ENCODE peak calls at places on chromosomes 3 and 15, in seven cellular contexts. J, F, N, E, B, H and L are unnamed samples.

GRCh38 chr3:101972430-101973162 is 123.3 kb downstream of the NFKBIZ start:
- DNase-seq in J (no peak), F (no peak), N (no peak), E (no peak), B (no peak), H (no peak), L (no peak)

GRCh38 chr15:82812994-82813393 is 3.6 kb downstream of the WHAMM start:
- DNase-seq in J (no peak), F (no peak), N (no peak), E (no peak), B (no peak), H (no peak), L (no peak)

GRCh38 chr3:138786788-138787276 is 47.9 kb downstream of the PIK3CB start:
- DNase-seq in J (no peak), F (peak; percentile 55), N (peak; percentile 20), E (no peak), B (peak; percentile 50), H (peak; percentile 60), L (no peak)

GRCh38 chr15:59691194-59691805 is 2.2 kb upstream of the BNIP2 start:
- DNase-seq in J (no peak), F (peak; percentile 59), N (peak; percentile 70), E (no peak), B (peak; percentile 58), H (peak; percentile 14), L (peak; percentile 25)

GRCh38 chr15:47566610-47567009 is 150.7 kb upstream of the SEMA6D start:
- DNase-seq in J (no peak), F (no peak), N (no peak), E (no peak), B (no peak), H (no peak), L (no peak)

GRCh38 chr3:44061961-44062360 is 179.7 kb upstream of the TOPAZ1 start:
- DNase-seq in J (no peak), F (no peak), N (no peak), E (no peak), B (no peak), H (no peak), L (no peak)

GRCh38 chr3:155391583-155391982 is 98.1 kb upstream of the STRIT1 start:
- DNase-seq in J (no peak), F (peak; percentile 3), N (peak; percentile 20), E (no peak), B (peak; percentile 12), H (peak; percentile 87), L (no peak)

GRCh38 chr3:126129408-126129891 is 45.5 kb upstream of the SLC41A3 start:
- DNase-seq in J (peak; percentile 82), F (no peak), N (no peak), E (no peak), B (peak; percentile 9), H (no peak), L (peak; percentile 19)

GRCh38 chr3:187336322-187336721 is 31.9 kb upstream of the RTP4 start:
- DNase-seq in J (no peak), F (no peak), N (no peak), E (no peak), B (no peak), H (no peak), L (no peak)

GRCh38 chr15:29885183-29885582 is 62.9 kb upstream of the TJP1 start:
- DNase-seq in J (no peak), F (no peak), N (no peak), E (no peak), B (no peak), H (no peak), L (no peak)

GRCh38 chr15:79942656-79943481 is 28.1 kb downstream of the BCL2A1 start:
- DNase-seq in J (no peak), F (peak; percentile 12), N (peak; percentile 73), E (no peak), B (peak; percentile 76), H (peak; percentile 51), L (no peak)

GRCh38 chr3:82474711-82475110 is 713.3 kb upstream of the GBE1 start:
- DNase-seq in J (no peak), F (peak; percentile 5), N (peak; percentile 16), E (no peak), B (no peak), H (peak; percentile 12), L (no peak)

GRCh38 chr3:42519568-42519962 is 17.1 kb downstream of the VIPR1 start:
- DNase-seq in J (no peak), F (no peak), N (no peak), E (no peak), B (no peak), H (no peak), L (no peak)

GRCh38 chr3:125109541-125109925 is 53.7 kb upstream of the HEG1 start:
- DNase-seq in J (no peak), F (no peak), N (no peak), E (no peak), B (no peak), H (no peak), L (no peak)

GRCh38 chr3:27805282-27805681 is 83.2 kb upstream of the EOMES start:
- DNase-seq in J (no peak), F (no peak), N (no peak), E (no peak), B (no peak), H (no peak), L (no peak)

GRCh38 chr3:98782826-98783500 is 19.8 kb downstream of the ST3GAL6 start:
- DNase-seq in J (no peak), F (no peak), N (no peak), E (no peak), B (no peak), H (no peak), L (no peak)

GRCh38 chr15:55277116-55277564 is 12.5 kb downstream of the RAB27A start:
- DNase-seq in J (no peak), F (no peak), N (no peak), E (no peak), B (peak; percentile 82), H (peak; percentile 76), L (peak; percentile 33)

GRCh38 chr15:96200357-96200972 is 130.0 kb upstream of the NR2F2 start:
- DNase-seq in J (no peak), F (no peak), N (no peak), E (no peak), B (no peak), H (no peak), L (no peak)

GRCh38 chr3:172659246-172660002 is 51.4 kb downstream of the NCEH1 start:
- DNase-seq in J (no peak), F (no peak), N (peak; percentile 17), E (no peak), B (no peak), H (no peak), L (no peak)

DNA sequence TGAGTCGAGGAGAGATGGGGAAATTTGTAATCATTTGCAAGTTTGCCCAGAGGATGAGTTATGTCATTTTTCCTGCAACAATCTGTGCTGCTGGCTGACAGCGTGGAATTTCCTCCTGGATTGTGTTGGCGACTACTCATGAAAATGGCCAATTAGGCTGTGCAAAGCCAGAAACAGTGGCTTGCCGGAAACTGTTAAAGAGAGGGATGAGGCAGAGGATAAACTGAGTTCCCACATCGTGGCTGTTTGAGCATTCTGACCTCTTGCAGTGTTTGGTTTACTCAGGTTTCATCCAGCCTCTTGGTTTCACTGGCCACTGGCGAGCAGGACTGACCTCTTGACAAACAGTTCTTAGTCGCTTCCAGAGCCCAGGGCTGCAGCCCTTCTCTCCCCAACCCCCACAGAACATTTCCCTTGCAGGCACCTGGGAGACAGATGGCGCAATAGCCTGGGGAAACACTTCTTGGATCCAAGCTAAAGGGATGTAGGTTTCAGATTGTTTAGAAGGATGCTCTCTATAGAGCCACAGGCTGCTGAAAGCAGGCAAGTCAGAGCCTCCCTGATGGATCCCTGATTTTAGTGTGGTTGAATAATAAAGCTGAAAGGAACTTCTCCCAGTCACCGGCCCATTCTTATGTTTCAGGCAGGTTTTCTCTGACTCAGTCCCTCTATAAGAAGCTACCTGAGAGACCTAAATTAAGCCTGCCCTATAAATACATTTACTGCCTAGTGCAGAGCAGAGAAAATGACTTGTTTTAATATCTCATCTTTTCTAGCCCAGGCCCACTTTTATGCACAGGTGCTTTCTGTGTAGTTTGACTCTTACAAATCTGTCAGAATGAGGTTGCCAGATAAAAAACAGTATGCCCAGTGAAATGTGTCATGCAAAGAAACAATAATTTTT is 92.8 kb upstream of the UBE2E1 start:
- DNase-seq in J (no peak), F (peak; percentile 35), N (peak; percentile 38), E (peak; percentile 77), B (peak; percentile 96), H (peak; percentile 93), L (no peak)
- TF ChIP-seq CTCF in J (no peak), F (no peak), N (no peak), E (no peak), B (peak; percentile 14), H (peak; percentile 10), L (no peak)

GRCh38 chr3:179192542-179192941 is 44.4 kb downstream of the PIK3CA start:
- DNase-seq in J (no peak), F (no peak), N (no peak), E (no peak), B (no peak), H (no peak), L (no peak)

GRCh38 chr3:179194931-179195330 is 46.8 kb downstream of the PIK3CA start:
- DNase-seq in J (no peak), F (no peak), N (no peak), E (no peak), B (peak; percentile 10), H (no peak), L (no peak)

GRCh38 chr3:179200790-179201189 is 50.1 kb downstream of the KCNMB3 start:
- DNase-seq in J (no peak), F (no peak), N (no peak), E (no peak), B (no peak), H (no peak), L (no peak)

GRCh38 chr3:179196700-179197099 is 48.5 kb downstream of the PIK3CA start:
- DNase-seq in J (no peak), F (no peak), N (no peak), E (no peak), B (no peak), H (no peak), L (no peak)

GRCh38 chr3:179196098-179196497 is 47.9 kb downstream of the PIK3CA start:
- DNase-seq in J (no peak), F (peak; percentile 81), N (no peak), E (no peak), B (peak; percentile 89), H (peak; percentile 82), L (no peak)
- H3K27ac ChIP-seq in J (no peak overlapping the region), F (peak overlapping the region; percentile 50), N (no peak overlapping the region), E (peak overlapping the region; percentile 7), B (no peak overlapping the region), H (peak overlapping the region; percentile 47), L (no peak overlapping the region)

GRCh38 chr15:65927545-65927944 is 58.3 kb downstream of the RAB11A start:
- DNase-seq in J (no peak), F (no peak), N (peak; percentile 36), E (no peak), B (no peak), H (no peak), L (no peak)
- TF ChIP-seq CTCF in J (no peak), F (peak; percentile 52), N (no peak), E (no peak), B (peak; percentile 19), H (no peak), L (no peak)

DNA sequence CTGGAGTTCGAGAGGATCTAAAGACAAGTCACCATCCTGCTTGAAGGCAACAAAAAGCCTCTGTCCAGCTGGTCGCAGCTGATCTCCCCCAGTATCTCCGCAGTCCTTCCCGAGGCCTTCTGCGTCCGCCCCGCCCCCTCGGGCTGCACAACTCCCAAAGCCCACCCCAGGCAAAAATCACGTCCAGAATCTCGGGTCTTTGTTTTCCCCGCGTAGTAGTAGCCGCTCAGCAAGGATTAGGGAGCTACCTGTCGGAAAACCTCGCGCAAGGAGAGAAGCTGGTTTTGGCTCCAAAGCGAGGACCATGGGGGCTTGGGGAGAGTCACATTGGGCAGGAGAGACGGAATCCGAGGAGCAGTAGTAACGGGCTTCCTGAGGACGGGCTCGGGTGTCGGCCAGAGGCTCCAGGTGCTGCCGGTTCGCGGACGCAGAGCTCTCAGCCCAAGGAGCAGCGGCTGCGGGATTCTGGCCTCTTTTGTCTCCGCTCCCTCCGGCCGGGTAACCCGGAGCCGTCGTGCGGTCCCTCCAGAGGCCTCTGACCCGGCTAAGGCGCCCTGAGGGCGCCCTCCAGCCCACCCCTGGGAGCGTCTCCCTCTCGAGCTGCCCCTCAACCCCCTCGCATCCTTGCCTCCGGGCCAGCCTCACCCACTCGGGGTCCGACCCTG is 401 bp downstream of the ZSCAN29 start:
- DNase-seq in J (no peak), F (peak; percentile 7), N (no peak), E (no peak), B (peak; percentile 47), H (peak; percentile 19), L (no peak)
- H3K27ac ChIP-seq in J (peak overlapping the region; percentile 66), F (no peak overlapping the region), N (peak overlapping the region; percentile 92), E (peak overlapping the region; percentile 71), B (peak overlapping the region; percentile 68), H (peak overlapping the region; percentile 13), L (peak overlapping the region; percentile 36)